ENCODE peak calls at places on chromosome 4, in four cellular contexts. F is PC-3, I is MM.1S, Z is H9. P is an unnamed sample.

GRCh38 chr4:177737387-177737965 is 295.2 kb upstream of the AGA start:
- DNase-seq in F (peak; percentile 5), I (peak; percentile 47), Z (no peak), P (peak; percentile 30)

GRCh38 chr4:108036252-108036651 is 46.6 kb downstream of the HADH start:
- DNase-seq in F (no peak), I (peak; percentile 98), Z (no peak), P (no peak)

GRCh38 chr4:20618729-20619128 is 81.5 kb upstream of the PACRGL start:
- DNase-seq in F (no peak), I (no peak), Z (peak; percentile 34), P (no peak)

GRCh38 chr4:160956875-160957274 is 1206.9 kb downstream of the FSTL5 start:
- DNase-seq in F (no peak), I (peak; percentile 56), Z (no peak), P (no peak)

GRCh38 chr4:23937173-23937572 is 47.3 kb upstream of the PPARGC1A start:
- DNase-seq in F (no peak), I (no peak), Z (no peak), P (peak; percentile 35)

GRCh38 chr4:90145331-90145730 is 18.1 kb downstream of the CCSER1 start:
- DNase-seq in F (no peak), I (no peak), Z (no peak), P (no peak)

GRCh38 chr4:184471872-184472539 is 2.3 kb downstream of the IRF2 start:
- DNase-seq in F (peak; percentile 22), I (peak; percentile 69), Z (no peak), P (no peak)

GRCh38 chr4:40020221-40020620 is 36.4 kb upstream of the N4BP2 start:
- DNase-seq in F (no peak), I (no peak), Z (no peak), P (no peak)

GRCh38 chr4:148192526-148192925 is 249.7 kb downstream of the NR3C2 start:
- DNase-seq in F (no peak), I (no peak), Z (no peak), P (no peak)

GRCh38 chr4:32930700-32931099 is 2210.5 kb downstream of the PCDH7 start:
- DNase-seq in F (no peak), I (no peak), Z (no peak), P (no peak)

GRCh38 chr4:152221816-152222516 is 313.9 kb downstream of the FBXW7 start:
- DNase-seq in F (no peak), I (no peak), Z (no peak), P (no peak)

GRCh38 chr4:171880136-171880535 is 66.9 kb downstream of the GALNTL6 start:
- DNase-seq in F (peak; percentile 36), I (no peak), Z (no peak), P (peak; percentile 79)

GRCh38 chr4:177349191-177349590 is 39.5 kb downstream of the NEIL3 start:
- DNase-seq in F (no peak), I (no peak), Z (no peak), P (no peak)

DNA sequence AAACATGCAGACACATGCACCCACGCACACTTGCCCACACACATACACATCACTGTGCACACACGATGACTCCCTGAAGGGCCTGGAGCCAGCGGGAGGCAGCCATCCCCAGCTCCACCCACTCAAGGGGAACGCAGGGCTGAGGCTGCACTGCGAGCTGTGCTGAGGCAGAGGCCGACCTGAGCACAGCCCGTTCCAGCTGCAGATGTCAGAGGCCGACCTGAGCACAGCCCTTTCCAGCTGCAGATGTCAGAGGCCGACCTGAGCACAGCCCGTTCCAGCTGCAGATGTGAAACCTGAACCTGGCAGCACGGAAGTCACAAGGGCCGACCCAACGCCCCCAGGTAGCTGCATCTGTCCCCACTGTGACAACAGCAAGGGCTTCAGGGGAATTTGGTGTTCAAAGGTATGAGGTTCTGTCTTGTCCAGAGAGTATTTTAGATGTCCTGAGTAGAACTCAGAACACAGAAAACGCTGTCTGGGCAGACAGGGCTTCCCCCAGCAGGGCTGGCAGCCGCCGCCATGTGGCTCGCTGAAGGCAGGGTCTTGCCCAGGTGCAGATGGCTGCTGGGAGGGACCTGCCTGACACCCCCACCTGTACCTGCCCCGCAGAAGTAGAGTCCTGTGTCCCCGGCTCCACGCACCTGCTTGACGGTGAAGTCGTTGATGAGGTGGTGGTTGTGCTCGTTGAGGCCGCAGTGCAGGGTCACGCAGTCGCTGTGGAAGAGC is 33.4 kb downstream of the CTBP1 start:
- DNase-seq in F (no peak), I (peak; percentile 97), Z (no peak), P (no peak)
- H3K9ac ChIP-seq in F (no peak overlapping the region), I (peak overlapping the region; percentile 62), Z (no peak overlapping the region), P (no peak overlapping the region)

GRCh38 chr4:139794158-139794954 is 128.7 kb downstream of the MGST2 start:
- DNase-seq in F (no peak), I (no peak), Z (no peak), P (peak; percentile 88)
- H3K27me3 ChIP-seq in F (no peaks in the 10 kb centered on the region), I (no peaks in the 10 kb centered on the region), Z (no peaks in the 10 kb centered on the region), P (no peaks in the 10 kb centered on the region)

GRCh38 chr4:168633474-168633873 is 136.6 kb downstream of the PALLD start:
- DNase-seq in F (no peak), I (no peak), Z (no peak), P (peak; percentile 50)

GRCh38 chr4:168633071-168633470 is 136.2 kb downstream of the PALLD start:
- DNase-seq in F (peak; percentile 17), I (no peak), Z (no peak), P (peak; percentile 50)

GRCh38 chr4:168630445-168631187 is 133.8 kb downstream of the PALLD start:
- DNase-seq in F (peak; percentile 70), I (no peak), Z (no peak), P (peak; percentile 58)

GRCh38 chr4:168631241-168632151 is 134.6 kb downstream of the PALLD start:
- DNase-seq in F (peak; percentile 69), I (no peak), Z (peak; percentile 73), P (peak; percentile 91)

DNA sequence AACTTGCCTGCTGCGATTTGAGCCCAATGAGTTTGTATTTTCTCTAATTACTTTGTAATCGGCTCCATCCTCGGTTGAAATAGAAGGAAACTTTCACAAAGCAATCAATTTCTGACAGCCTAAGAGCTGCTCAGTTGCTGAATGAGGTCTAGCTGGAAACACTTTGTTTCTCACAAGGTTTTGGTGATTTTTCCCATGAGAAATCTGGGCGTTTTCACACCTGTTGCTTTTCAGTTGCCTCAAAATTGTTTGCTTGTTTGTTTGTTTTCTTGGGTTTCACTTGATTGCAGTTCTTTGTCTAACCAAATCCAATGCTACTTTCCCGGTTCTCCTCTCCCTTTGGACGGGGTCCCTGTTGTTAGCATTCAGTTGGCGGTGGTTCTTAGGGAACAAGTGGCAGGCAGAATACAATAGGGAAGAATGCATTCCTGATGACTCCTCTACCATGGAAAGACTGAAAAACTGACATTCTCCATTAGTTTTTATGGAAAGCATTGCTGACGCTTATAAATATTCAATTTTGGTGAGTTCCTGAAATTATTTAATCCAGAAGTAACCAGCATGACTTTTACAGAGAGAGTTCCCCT is 135.5 kb downstream of the PALLD start:
- DNase-seq in F (peak; percentile 43), I (no peak), Z (no peak), P (peak; percentile 61)
- H3K9ac ChIP-seq in F (peak overlapping the region; percentile 95), I (no peak overlapping the region), Z (peak overlapping the region; percentile 17), P (peak overlapping the region; percentile 91)

GRCh38 chr4:105153749-105154148 is 7.1 kb downstream of the TET2 start:
- DNase-seq in F (no peak), I (no peak), Z (no peak), P (no peak)
- H3K27me3 ChIP-seq in F (no peaks in the 10 kb centered on the region), I (no peaks in the 10 kb centered on the region), Z (peaks cover 4% of the 10 kb centered on the region), P (no peaks in the 10 kb centered on the region)

DNA sequence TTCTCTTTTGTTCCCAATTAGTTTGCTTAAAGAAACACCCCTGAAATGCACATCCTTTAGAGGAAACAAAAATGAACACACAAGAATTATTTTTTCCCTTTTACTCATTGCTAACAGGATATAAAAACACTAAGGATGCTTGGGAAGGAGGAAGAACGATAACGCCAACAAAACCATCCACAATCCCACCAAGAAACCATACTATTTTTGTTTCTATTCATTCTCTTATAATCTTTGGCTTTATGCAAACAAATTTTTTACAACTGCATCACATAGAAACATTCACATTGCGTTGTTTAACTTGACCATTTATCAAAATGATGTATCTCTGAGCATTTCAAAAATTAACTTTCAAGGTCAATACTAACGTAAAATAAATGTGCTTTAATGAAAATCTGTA is 12.0 kb downstream of the APBB2 start:
- DNase-seq in F (no peak), I (no peak), Z (no peak), P (no peak)
- H3K9ac ChIP-seq in F (no peak overlapping the region), I (no peak overlapping the region), Z (no peak overlapping the region), P (peak overlapping the region; percentile 27)

GRCh38 chr4:25658777-25659176 is 3.1 kb downstream of the SLC34A2 start:
- DNase-seq in F (no peak), I (no peak), Z (no peak), P (no peak)

GRCh38 chr4:25654971-25655963 is at the start of gene SLC34A2:
- DNase-seq in F (no peak), I (no peak), Z (peak; percentile 85), P (no peak)

GRCh38 chr4:25654031-25654970 is 1.4 kb upstream of the SLC34A2 start:
- DNase-seq in F (no peak), I (no peak), Z (peak; percentile 45), P (no peak)

GRCh38 chr4:25658357-25658771 is 2.7 kb downstream of the SLC34A2 start:
- DNase-seq in F (no peak), I (no peak), Z (no peak), P (no peak)

GRCh38 chr4:25656031-25656430 is 380 bp downstream of the SLC34A2 start:
- DNase-seq in F (no peak), I (no peak), Z (no peak), P (no peak)
- H3K27me3 ChIP-seq in F (no peaks in the 10 kb centered on the region), I (no peaks in the 10 kb centered on the region), Z (peaks cover 16% of the 10 kb centered on the region), P (peaks cover 63% of the 10 kb centered on the region)

GRCh38 chr4:123547818-123548200 is 151.2 kb downstream of the SPRY1 start:
- DNase-seq in F (no peak), I (no peak), Z (no peak), P (no peak)

GRCh38 chr4:123546661-123547060 is 150.1 kb downstream of the SPRY1 start:
- DNase-seq in F (no peak), I (no peak), Z (no peak), P (no peak)

GRCh38 chr4:123545569-123546122 is 149.1 kb downstream of the SPRY1 start:
- DNase-seq in F (no peak), I (no peak), Z (no peak), P (no peak)

GRCh38 chr4:123547167-123547817 is 150.7 kb downstream of the SPRY1 start:
- DNase-seq in F (peak; percentile 42), I (no peak), Z (peak; percentile 93), P (no peak)

GRCh38 chr4:123546123-123546654 is 149.6 kb downstream of the SPRY1 start:
- DNase-seq in F (no peak), I (no peak), Z (no peak), P (no peak)
- H3K9ac ChIP-seq in F (no peak overlapping the region), I (no peak overlapping the region), Z (no peak overlapping the region), P (no peak overlapping the region)

GRCh38 chr4:99712530-99712929 is 54.9 kb upstream of the C4orf54 start:
- DNase-seq in F (no peak), I (no peak), Z (no peak), P (no peak)

GRCh38 chr4:99710681-99711345 is 53.2 kb upstream of the C4orf54 start:
- DNase-seq in F (peak; percentile 87), I (no peak), Z (no peak), P (peak; percentile 23)

GRCh38 chr4:99710020-99710419 is 52.4 kb upstream of the C4orf54 start:
- DNase-seq in F (peak; percentile 31), I (no peak), Z (no peak), P (no peak)

GRCh38 chr4:99711657-99712056 is 54.0 kb upstream of the C4orf54 start:
- DNase-seq in F (no peak), I (no peak), Z (no peak), P (no peak)

GRCh38 chr4:99712099-99712498 is 54.5 kb upstream of the C4orf54 start:
- DNase-seq in F (peak; percentile 39), I (no peak), Z (no peak), P (no peak)
- H3K27me3 ChIP-seq in F (no peaks in the 10 kb centered on the region), I (no peaks in the 10 kb centered on the region), Z (no peaks in the 10 kb centered on the region), P (peaks cover 7% of the 10 kb centered on the region)

P was measured in adipocyte.